ENCODE peak calls at places on chromosomes 2 and 18, in five cellular contexts. W is fibroblast of mammary gland, L is adrenal gland, M is brain microvascular endothelial cell, B is lower lobe of right lung. I is an unnamed sample.

GRCh38 chr2:217392930-217393584 is 533.2 kb upstream of the TNP1 start:
- DNase-seq in W (no peak), L (no peak), M (no peak), B (no peak), I (no peak)

GRCh38 chr2:79162132-79162531 is 2.6 kb upstream of the REG3A start:
- DNase-seq in W (no peak), L (no peak), M (no peak), B (no peak), I (no peak)

GRCh38 chr18:48954837-48955527 is 4.2 kb upstream of the SMAD7 start:
- DNase-seq in W (no peak), L (no peak), M (no peak), B (peak), I (no peak)

GRCh38 chr18:33676593-33676992 is 98.6 kb downstream of the ASXL3 start:
- DNase-seq in W (no peak), L (no peak), M (no peak), B (no peak), I (no peak)

GRCh38 chr18:76363451-76364120 is 131.5 kb downstream of the ZNF516 start:
- DNase-seq in W (peak), L (no peak), M (peak), B (no peak), I (peak)

GRCh38 chr18:23856466-23857175 is 157.9 kb upstream of the TTC39C start:
- DNase-seq in W (no peak), L (no peak), M (no peak), B (no peak), I (no peak)

GRCh38 chr2:223230352-223230751 is 178.4 kb downstream of the KCNE4 start:
- DNase-seq in W (no peak), L (no peak), M (no peak), B (no peak), I (no peak)

GRCh38 chr2:170307988-170308387 is 130.0 kb downstream of the MYO3B start:
- DNase-seq in W (no peak), L (no peak), M (no peak), B (no peak), I (no peak)

GRCh38 chr2:168369087-168369486 is 87.0 kb upstream of the CERS6 start:
- DNase-seq in W (no peak), L (no peak), M (no peak), B (no peak), I (no peak)

GRCh38 chr2:10814571-10815331 is 2.2 kb upstream of the PDIA6 start:
- DNase-seq in W (no peak), L (no peak), M (no peak), B (no peak), I (no peak)

GRCh38 chr2:12606472-12607000 is 110.2 kb upstream of the TRIB2 start:
- DNase-seq in W (peak), L (no peak), M (peak), B (no peak), I (no peak)

GRCh38 chr2:236862526-236862925 is 223.2 kb upstream of the COPS8 start:
- DNase-seq in W (peak), L (peak), M (no peak), B (no peak), I (no peak)

GRCh38 chr18:57428221-57429150 is 6.7 kb upstream of the ONECUT2 start:
- DNase-seq in W (no peak), L (no peak), M (no peak), B (no peak), I (no peak)

GRCh38 chr18:57425096-57425495 is 10.1 kb upstream of the ONECUT2 start:
- DNase-seq in W (no peak), L (no peak), M (no peak), B (no peak), I (no peak)

GRCh38 chr18:57429607-57430165 is 5.5 kb upstream of the ONECUT2 start:
- DNase-seq in W (no peak), L (no peak), M (no peak), B (no peak), I (no peak)

GRCh38 chr18:57426187-57426586 is 9.0 kb upstream of the ONECUT2 start:
- DNase-seq in W (no peak), L (no peak), M (no peak), B (no peak), I (no peak)

DNA sequence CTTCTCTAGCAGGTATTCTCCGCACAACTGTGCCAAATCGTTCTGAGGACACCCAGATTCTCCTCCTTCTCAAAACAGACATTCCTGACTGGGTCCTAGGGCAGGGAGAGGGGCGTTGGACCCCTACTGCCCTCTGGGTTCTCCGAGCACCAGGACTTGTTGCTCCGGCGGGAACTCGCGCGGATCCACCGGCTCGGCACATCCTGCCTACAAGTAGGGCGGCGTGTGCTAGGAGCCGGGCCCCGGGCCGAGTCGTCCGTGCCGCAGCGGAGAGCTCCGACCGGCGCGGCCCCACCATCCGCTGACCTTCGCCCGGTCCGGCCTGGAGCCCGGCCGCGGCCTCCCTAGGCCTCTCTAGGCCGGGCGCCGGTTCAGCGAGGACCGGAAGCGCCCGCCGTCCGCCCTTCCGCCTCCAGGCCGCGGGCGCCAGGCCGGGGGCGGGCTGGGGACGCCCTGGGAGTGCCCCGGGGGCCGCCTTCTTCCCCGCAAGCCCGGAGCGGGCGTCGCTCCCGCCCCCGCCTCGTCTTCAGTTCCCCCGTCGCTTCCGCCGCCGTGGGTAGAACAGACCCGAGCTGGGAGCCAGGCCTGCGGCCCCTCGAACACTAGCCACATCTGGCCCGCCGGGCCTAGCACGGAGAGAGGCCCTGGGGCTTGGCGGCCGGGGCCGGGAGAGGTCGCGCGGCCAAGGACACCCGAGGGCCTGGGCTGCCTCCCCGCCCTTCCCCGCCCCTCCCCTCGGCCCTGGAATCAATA is 7.6 kb upstream of the ONECUT2 start:
- DNase-seq in W (no peak), L (no peak), M (no peak), B (no peak), I (no peak)
- H3K4me3 ChIP-seq in W (no peak), L (no peak), M (no peak), B (peak), I (no peak)

GRCh38 chr2:27442282-27442980 is at the start of gene KRTCAP3:
- DNase-seq in W (no peak), L (peak), M (no peak), B (peak), I (no peak)
- TF ChIP-seq CTCF in W (no peak), L (no peak), M (no peak), B (peak), I (no peak)

GRCh38 chr2:58063641-58064040 is 17.0 kb downstream of the VRK2 start:
- DNase-seq in W (peak), L (no peak), M (peak), B (no peak), I (peak)
- H3K4me3 ChIP-seq in W (no peak), L (no peak), M (no peak), B (no peak), I (no peak)

GRCh38 chr2:154439156-154439555 is 259.3 kb upstream of the KCNJ3 start:
- DNase-seq in W (no peak), L (no peak), M (no peak), B (no peak), I (no peak)
- TF ChIP-seq CTCF in W (peak), L (no peak), M (peak), B (no peak), I (no peak)

DNA sequence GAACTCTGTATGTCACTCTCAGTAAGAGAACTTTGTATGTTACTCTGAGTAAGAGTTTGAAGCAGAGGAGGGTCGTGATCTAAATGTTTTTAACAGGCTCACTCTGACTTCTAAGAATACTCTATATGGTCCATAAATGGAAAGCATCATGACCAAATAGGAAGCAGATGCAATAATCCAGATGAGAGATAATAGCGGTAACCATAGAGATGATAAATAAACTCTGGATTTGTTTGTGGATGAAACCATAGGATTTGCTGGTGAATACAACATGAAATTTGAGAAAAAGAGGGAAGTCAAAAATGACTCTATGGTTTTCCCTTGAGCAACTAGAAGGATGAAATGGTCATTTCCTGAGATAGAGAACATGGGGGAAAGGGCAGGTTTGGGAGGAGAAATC is 3.9 kb downstream of the HEATR5B start:
- DNase-seq in W (no peak), L (no peak), M (no peak), B (no peak), I (peak)
- H3K4me3 ChIP-seq in W (no peak), L (no peak), M (no peak), B (no peak), I (no peak)

GRCh38 chr2:18425186-18425585 is 135.3 kb downstream of the RDH14 start:
- DNase-seq in W (no peak), L (no peak), M (no peak), B (no peak), I (no peak)
- TF ChIP-seq CTCF in W (no peak), L (no peak), M (peak), B (no peak), I (no peak)